ENCODE peak calls at places on chromosomes 3 and 15, in five cellular contexts. K is nephron progenitor cell; X is type B pancreatic cell; L is CD8-positive, alpha-beta T cell; M is HepG2. R is an unnamed sample.

GRCh38 chr3:13204177-13204581 is 130.9 kb upstream of the IQSEC1 start:
- DNase-seq in K (no peak), X (no peak), L (no peak), M (no peak), R (no peak)

GRCh38 chr3:178439504-178439903 is 96.7 kb upstream of the KCNMB2 start:
- DNase-seq in K (no peak), X (no peak), L (no peak), M (no peak), R (no peak)

GRCh38 chr15:44798815-44799214 is 62.5 kb downstream of the TRIM69 start:
- DNase-seq in K (no peak), X (no peak), L (no peak), M (peak; percentile 15), R (no peak)

GRCh38 chr3:88713233-88713691 is 394.2 kb upstream of the EPHA3 start:
- DNase-seq in K (no peak), X (no peak), L (no peak), M (no peak), R (no peak)

GRCh38 chr3:82080261-82080660 is 318.8 kb upstream of the GBE1 start:
- DNase-seq in K (no peak), X (no peak), L (no peak), M (no peak), R (no peak)

GRCh38 chr15:99986297-99987118 is 253.3 kb upstream of the LYSMD4 start:
- DNase-seq in K (no peak), X (no peak), L (no peak), M (no peak), R (no peak)

GRCh38 chr3:122466701-122467240 is 48.0 kb downstream of the KPNA1 start:
- DNase-seq in K (no peak), X (no peak), L (no peak), M (no peak), R (no peak)

GRCh38 chr15:73818308-73818985 is 54.9 kb upstream of the TBC1D21 start:
- DNase-seq in K (no peak), X (no peak), L (no peak), M (no peak), R (no peak)

GRCh38 chr15:50850003-50850402 is 58.5 kb upstream of the AP4E1 start:
- DNase-seq in K (no peak), X (no peak), L (no peak), M (no peak), R (no peak)

GRCh38 chr3:148534089-148534988 is 163.4 kb upstream of the AGTR1 start:
- DNase-seq in K (no peak), X (no peak), L (no peak), M (peak; percentile 80), R (no peak)

GRCh38 chr15:69862540-69862939 is 235.2 kb downstream of the TLE3 start:
- DNase-seq in K (no peak), X (no peak), L (no peak), M (no peak), R (no peak)

GRCh38 chr15:77225088-77225487 is 154.2 kb upstream of the TSPAN3 start:
- DNase-seq in K (no peak), X (no peak), L (no peak), M (no peak), R (no peak)

GRCh38 chr15:73677146-73677607 is 7.0 kb upstream of the CD276 start:
- DNase-seq in K (peak; percentile 60), X (no peak), L (peak; percentile 68), M (peak; percentile 65), R (peak; percentile 44)

GRCh38 chr3:147417896-147418295 is 8.7 kb downstream of the ZIC1 start:
- DNase-seq in K (no peak), X (no peak), L (no peak), M (no peak), R (no peak)

GRCh38 chr15:85542895-85543331 is 162.5 kb downstream of the AKAP13 start:
- DNase-seq in K (no peak), X (no peak), L (no peak), M (no peak), R (no peak)

GRCh38 chr15:48090115-48090514 is 30.7 kb upstream of the SLC24A5 start:
- DNase-seq in K (no peak), X (no peak), L (no peak), M (no peak), R (no peak)

GRCh38 chr3:168952551-168952950 is 711.0 kb downstream of the MECOM start:
- DNase-seq in K (no peak), X (no peak), L (no peak), M (peak; percentile 5), R (no peak)
- TF ChIP-seq CTCF in K (no peak), X (peak; percentile 51), L (no peak), M (peak; percentile 40), R (peak; percentile 44)

GRCh38 chr15:65029736-65030208 is 333 bp upstream of the MTFMT start:
- DNase-seq in K (no peak), X (no peak), L (no peak), M (no peak), R (no peak)

GRCh38 chr15:65028338-65028737 is 1.1 kb downstream of the MTFMT start:
- DNase-seq in K (no peak), X (no peak), L (no peak), M (no peak), R (no peak)

GRCh38 chr15:65026756-65027155 is 2.7 kb downstream of the MTFMT start:
- DNase-seq in K (no peak), X (no peak), L (no peak), M (no peak), R (no peak)

GRCh38 chr15:65027593-65027992 is 1.8 kb downstream of the MTFMT start:
- DNase-seq in K (no peak), X (no peak), L (no peak), M (no peak), R (no peak)

DNA sequence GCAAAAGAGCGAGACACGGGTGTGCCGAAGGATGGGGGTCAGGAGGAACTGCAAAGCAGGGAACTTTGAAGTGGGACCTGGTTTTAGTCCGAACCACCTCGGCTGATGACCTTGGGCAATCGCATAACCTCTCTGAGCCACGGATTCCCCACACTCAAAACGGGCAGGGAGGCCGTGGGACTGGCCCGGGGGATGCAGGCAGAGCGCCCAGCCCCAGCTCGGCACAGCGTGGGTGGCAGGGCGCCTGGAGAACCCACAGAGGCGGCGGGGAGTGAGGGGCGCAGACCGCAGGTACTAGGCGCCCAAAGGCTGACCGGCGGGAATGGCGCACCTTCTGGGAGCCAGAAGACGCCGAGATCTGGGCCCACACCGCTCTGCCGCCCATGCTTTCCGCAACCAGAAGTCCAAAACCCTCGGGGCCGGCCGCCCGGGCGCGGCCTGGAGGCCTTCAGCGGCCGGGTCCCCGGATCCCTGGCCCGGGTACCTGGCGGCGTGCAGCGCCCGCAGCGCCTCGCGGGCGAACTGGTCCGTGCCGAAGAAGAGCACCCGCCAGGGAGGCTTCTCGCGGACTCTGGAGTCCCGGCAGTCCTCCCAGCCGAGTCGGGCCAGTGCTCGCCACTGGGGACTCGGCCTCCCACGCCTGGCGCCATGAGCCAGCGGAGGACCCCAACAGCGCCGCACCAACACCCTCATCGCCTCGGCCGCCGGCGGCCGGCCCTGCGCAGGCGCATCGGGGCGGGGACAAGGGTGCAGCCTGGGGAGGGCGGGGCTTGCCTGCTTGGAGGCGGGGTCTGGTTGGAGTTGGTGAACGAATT is at the start of gene MTFMT:
- DNase-seq in K (peak; percentile 97), X (peak; percentile 91), L (peak; percentile 96), M (peak; percentile 68), R (peak; percentile 89)
- TF ChIP-seq CTCF in K (no peak), X (peak; percentile 32), L (no peak), M (peak; percentile 43), R (peak; percentile 28)

GRCh38 chr3:125684199-125684598 is 88.9 kb upstream of the OSBPL11 start:
- DNase-seq in K (peak; percentile 54), X (no peak), L (no peak), M (peak; percentile 48), R (peak; percentile 40)
- TF ChIP-seq CTCF in K (peak; percentile 50), X (peak; percentile 65), L (no peak), M (peak; percentile 85), R (peak; percentile 52)

GRCh38 chr15:92385096-92385495 is 8.6 kb upstream of the ST8SIA2 start:
- DNase-seq in K (no peak), X (no peak), L (no peak), M (no peak), R (no peak)

GRCh38 chr15:92384391-92384790 is 9.3 kb upstream of the ST8SIA2 start:
- DNase-seq in K (no peak), X (no peak), L (no peak), M (no peak), R (no peak)

DNA sequence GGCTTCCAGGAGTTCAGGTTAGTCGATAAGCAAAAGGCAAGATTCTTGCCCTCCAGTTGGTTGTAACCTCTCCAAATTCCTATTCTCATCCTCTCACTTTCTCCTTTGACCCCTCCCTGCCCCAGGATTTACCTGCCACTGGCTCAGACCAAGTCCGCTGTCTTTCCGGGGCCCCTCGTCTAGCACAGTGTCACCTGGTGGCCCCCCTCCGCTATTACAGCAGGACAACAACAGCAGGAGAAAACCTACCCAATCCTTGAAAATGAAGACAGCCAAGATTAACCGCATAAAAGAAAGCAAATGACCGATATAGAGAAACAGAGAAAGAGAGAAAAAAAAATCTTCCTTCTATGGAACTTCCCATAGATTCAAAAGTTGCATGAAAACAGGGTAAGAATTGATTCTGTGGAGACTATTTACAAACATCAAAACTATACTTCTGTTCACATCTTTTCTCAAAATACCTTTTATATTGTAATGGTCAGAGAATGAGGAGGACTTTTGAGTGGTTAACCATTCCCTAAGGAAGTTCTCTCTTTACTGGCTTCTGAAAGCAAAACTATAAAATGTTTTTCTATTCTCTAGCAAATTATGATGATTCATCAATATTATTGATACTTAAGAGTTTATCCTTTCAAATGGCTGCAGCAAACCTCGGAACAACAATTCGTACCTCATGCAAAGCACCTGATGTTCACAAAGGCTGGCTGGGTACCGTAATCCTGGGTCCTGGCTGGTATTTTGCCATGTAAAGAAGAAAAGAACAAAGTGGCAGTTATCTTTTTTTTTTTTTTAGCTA is 10.0 kb upstream of the ST8SIA2 start:
- DNase-seq in K (peak; percentile 66), X (no peak), L (no peak), M (peak; percentile 15), R (peak; percentile 45)
- TF ChIP-seq CTCF in K (peak; percentile 79), X (peak; percentile 82), L (peak; percentile 21), M (peak; percentile 71), R (peak; percentile 79)

DNA sequence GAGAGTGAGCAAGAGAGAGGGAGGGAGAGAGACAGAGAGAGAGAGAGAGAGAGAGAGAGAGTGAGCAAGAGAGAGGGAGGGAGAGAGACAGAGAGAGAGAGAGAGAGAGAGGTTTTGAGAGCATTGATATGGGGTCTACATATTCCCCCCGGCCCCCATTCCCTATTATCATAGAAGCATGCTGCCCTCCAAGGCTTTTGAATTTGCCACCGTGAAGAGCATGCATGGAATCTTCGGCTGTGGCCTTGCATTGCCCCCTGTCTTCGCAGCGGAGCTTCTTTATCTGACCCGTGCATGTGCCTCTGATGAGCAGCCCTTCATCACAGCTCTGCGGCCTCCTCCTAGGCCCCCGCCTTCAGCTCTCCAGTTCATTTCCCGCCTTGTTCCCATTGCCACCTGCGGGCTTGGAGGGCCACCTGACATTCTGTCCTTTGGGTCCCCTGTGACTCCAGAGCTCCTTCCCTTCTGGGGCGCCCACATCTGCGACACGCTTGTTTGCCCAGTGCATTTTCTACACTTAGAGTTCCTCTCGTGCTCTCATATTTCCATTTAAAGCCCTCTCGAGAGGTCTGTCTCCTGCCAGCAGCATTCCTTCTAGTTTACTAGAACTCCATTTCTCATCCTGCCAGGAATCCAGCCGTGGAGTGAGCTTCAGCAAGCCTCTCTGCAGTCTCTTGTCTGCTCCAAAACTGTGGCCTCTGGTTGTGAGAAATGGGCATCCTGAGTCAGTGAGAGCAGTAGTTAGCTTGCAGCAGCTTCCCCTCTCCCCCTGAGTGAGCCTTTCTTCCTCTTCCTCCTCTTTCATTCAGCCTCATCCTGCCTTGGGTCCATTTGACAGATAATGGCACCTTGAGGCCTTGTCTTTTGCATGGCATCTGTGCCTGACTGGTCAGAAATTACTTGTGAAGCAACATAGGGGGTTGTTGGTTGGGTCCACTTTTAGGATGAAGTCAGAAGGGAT is 25.3 kb downstream of the LPP start:
- DNase-seq in K (peak; percentile 23), X (no peak), L (no peak), M (no peak), R (no peak)
- TF ChIP-seq CTCF in K (no peak), X (no peak), L (no peak), M (no peak), R (no peak)

GRCh38 chr15:53384417-53384816 is 375.0 kb downstream of the WDR72 start:
- DNase-seq in K (no peak), X (no peak), L (no peak), M (peak; percentile 12), R (no peak)
- TF ChIP-seq CTCF in K (peak; percentile 19), X (peak; percentile 36), L (no peak), M (peak; percentile 63), R (peak; percentile 30)